ENCODE peak calls at places on chromosomes 1 and 21, in eight cellular contexts. U is CD14-positive monocyte, K is HL-60, D is lower leg skin, C is transverse colon, T is MM.1S, G is dorsolateral prefrontal cortex, P is HepG2. L is an unnamed sample.

GRCh38 chr1:235068155-235069121 is 60.2 kb downstream of the TOMM20 start:
- DNase-seq in P (peak), G (no peak), K (no peak), U (no peak), T (no peak), C (no peak), D (peak), L (no peak)

GRCh38 chr1:245984390-245985155 is 522.5 kb downstream of the SMYD3 start:
- DNase-seq in C (no peak), U (no peak), D (no peak), K (no peak), P (no peak), T (no peak), G (no peak), L (no peak)

GRCh38 chr1:174021611-174022079 is 512 bp downstream of the RC3H1 start:
- DNase-seq in D (no peak), U (peak), G (peak), T (peak), K (no peak), C (peak), P (peak), L (no peak)

GRCh38 chr1:188706742-188707141 is 1770.9 kb downstream of the BRINP3 start:
- DNase-seq in C (no peak), D (no peak), T (no peak), K (no peak), U (no peak), G (no peak), P (peak), L (no peak)

GRCh38 chr21:15309721-15310120 is 244.9 kb upstream of the NRIP1 start:
- DNase-seq in D (peak), P (no peak), G (no peak), K (no peak), C (no peak), U (no peak), T (no peak), L (no peak)

GRCh38 chr1:29679316-29679715 is 443.0 kb downstream of the PTPRU start:
- DNase-seq in D (peak), G (no peak), P (no peak), K (no peak), T (no peak), U (no peak), C (no peak), L (no peak)

GRCh38 chr1:66436378-66437135 is 97.4 kb upstream of the SGIP1 start:
- DNase-seq in G (no peak), D (peak), C (no peak), T (peak), U (no peak), K (no peak), P (no peak), L (no peak)

GRCh38 chr1:168223681-168224515 is 1.9 kb upstream of the SFT2D2 start:
- DNase-seq in P (no peak), T (no peak), D (no peak), C (no peak), U (no peak), G (no peak), K (no peak), L (no peak)

GRCh38 chr1:184792450-184792969 is 37.9 kb upstream of the EDEM3 start:
- DNase-seq in K (peak), T (peak), D (peak), G (peak), P (peak), U (peak), C (peak), L (peak)

GRCh38 chr1:234610061-234610581 is at the start of gene IRF2BP2:
- DNase-seq in U (peak), P (peak), T (peak), K (peak), G (peak), C (peak), D (peak), L (no peak)

DNA sequence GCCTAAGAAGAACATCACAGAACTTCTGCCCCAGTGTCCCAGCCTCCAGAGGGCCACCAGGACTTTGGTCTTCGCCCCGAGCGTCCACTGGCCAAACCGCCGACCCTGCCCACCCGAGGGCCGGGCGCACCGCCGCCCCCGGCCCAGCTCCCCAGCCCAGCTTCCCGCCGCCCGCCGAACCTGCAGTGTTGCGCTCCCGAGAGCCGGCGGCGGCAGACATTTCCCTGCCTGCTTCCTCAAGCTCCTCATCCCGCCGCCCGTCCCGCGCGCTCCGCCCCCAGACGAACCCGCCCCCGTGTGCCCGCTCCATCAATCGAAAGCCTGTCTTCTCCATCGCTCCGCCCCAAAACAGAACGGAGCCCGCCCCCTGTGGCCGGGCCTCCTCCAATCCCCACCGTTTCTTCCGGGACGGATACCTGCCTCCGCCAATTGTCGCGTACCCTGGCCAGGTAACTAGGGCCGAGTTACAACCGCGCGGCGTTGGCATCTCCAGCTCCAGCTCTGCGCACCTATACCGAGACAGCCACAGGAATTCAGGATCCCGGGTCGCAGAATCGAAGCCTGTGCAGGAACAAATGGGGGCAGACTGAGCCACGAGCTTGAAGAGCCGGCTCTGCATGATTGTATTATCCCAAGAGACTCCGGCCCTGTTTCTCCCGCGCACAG is 15.2 kb downstream of the INPP5B start:
- DNase-seq in U (peak), D (peak), C (peak), P (peak), G (peak), T (peak), K (peak), L (peak)
- TF ChIP-seq CTCF in U (no peak), D (no peak), C (no peak), P (no peak), G (peak), T (no peak), K (no peak), L (no peak)

DNA sequence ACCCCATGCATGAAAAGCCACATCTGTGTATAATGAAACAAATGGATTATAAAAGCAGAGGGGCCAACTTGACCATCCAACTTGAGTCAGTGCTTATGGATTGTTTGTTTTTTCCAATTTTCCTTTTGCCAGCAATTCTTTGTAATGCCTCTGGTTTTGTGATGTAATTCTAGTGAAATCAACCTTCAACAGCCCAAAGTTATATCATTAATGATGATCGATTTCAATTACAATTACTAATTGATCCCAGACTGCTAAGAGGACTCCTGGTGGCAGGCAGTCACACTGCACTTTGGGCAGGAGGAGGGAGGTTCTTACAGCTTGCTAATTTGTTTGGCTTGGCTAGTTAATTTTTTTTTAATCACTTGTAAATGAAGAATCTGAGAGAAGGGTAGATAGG is 552.3 kb downstream of the NUF2 start:
- DNase-seq in T (no peak), G (no peak), D (no peak), K (no peak), U (no peak), P (no peak), C (no peak), L (no peak)
- TF ChIP-seq CTCF in T (peak), G (no peak), D (no peak), K (peak), U (no peak), P (no peak), C (no peak), L (no peak)

DNA sequence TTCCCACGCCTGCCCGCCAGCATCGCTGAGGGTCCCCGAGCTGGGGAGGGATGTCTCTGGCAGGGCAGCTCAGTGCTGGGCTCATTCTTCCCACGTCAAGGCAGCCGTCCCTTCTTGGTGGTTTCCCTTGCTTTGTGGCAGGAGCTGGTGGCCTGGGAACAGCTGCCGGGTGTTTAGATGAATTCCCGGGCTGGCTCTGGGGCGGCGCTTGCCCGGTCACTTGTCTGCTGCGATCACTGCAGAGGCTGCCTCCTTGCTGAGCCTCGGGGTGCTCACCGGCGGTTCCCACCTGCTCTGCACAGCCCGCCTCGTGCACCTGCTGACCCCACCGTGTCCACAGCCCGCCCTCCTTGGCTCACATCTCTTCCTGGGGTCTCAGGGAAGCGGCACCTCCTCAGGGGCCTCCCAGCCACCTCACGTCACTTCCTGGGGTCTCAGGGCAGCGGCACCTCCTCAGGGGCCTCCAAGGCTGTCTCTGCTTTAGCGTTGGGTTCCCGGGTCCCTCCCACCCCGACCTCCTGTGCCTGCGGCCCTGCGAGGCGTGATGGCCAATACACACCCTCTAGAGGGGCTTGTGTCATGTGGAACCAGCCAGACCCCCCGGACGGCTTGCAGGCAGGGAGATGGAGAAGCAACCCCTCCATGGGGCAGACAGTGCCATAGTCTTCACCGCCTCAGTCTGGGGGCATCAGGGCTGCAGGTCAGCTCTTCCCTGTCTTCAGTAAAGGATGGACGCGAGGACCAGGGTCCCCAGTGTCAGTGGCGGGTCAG is 13.5 kb downstream of the COL18A1 start:
- DNase-seq in K (no peak), C (no peak), P (no peak), T (no peak), G (no peak), D (no peak), U (no peak), L (no peak)
- TF ChIP-seq CTCF in K (no peak), C (no peak), P (no peak), T (no peak), G (no peak), D (no peak), U (no peak), L (no peak)

DNA sequence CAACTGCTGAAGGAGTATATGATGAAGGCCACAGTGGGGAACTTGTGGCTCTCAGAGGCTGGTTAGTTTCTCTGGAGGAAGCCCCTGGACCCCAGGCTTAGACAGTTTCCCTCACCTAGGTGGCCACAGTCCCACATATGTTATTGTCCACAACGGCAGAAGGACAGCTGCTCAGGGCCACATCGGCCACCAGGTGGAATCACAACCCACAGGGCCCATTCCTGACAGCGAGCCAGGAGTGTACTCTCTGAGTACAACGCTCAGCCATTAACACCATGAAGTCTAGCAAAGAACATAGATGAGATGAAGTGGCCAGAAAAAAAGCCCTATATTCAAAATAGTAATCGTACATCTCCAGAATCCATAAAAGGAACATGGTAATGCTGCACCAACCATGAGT is 383.1 kb downstream of the HHAT start:
- DNase-seq in T (no peak), P (no peak), C (no peak), K (no peak), G (no peak), U (no peak), D (no peak), L (no peak)
- TF ChIP-seq CTCF in T (no peak), P (peak), C (no peak), K (no peak), G (no peak), U (no peak), D (no peak), L (no peak)

DNA sequence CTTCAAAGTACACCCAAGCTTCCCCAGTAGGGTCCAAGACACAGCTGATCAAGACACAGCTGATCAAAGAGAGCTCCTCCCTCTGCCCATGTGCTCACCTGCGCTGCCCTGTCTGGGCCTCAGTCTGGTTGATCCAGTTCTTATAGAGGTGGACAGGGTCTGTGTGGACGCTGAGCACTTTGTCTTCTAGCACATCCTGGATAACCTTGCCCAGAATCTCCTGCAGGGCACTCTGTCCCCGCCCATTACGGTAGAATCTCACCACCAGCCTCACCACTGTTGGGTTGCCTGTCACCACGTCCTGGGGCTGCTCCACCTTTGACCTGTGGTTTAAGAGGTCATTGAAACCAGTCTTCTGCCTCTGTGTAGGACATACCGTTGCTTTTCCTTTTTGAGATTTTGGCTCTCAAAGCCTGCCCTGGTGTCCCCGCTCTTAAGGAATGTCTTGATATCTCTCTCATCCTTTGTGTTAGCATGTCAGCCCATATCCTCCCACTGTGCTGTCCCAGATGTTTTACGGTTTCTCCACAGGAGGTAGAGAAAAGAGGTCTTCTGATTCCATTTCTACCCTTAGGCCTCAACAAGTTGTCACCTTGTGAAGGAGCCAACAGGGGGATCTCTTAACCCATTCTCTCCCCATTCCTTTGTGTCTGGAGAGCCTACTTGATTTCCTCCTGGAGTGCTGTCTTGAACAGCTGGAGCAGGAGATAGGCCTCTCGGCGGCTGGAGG is 33.5 kb downstream of the IQGAP3 start:
- DNase-seq in G (no peak), K (no peak), C (no peak), U (no peak), D (no peak), P (no peak), T (no peak), L (no peak)
- TF ChIP-seq CTCF in G (no peak), K (no peak), C (no peak), U (no peak), D (no peak), P (no peak), T (no peak), L (no peak)

DNA sequence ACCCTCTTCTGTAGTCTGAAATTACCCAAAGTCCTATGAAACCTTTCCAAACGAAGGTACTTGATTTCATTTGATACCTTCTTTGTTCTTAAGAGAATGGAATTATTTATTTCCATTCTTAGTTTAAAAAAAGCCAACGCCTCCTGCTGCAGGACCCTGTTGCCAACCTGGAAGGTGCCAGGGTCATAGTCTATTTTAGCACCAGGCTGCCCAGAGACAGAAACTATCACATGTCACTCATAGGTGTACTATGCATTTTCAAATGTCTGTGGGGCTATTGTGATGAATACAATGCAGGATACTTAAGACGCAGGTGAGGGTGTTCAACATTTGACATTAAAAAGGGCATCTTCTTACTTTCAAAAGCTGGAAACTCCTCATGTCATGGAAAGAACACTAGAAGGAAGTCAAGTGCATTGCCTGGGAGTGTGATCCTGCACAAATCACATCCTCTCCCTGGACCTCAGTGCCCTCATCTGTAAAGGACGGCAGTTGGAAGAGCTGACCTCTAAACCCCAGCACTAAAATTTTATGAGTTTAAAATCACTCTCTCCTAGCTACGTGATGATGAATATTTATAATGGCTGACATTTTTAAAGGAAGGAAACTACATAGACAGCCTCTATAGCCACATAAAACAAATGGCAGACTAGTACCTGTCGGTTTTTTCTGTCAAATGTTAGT is 107.3 kb upstream of the SYT6 start:
- DNase-seq in D (no peak), T (no peak), G (no peak), K (no peak), U (no peak), P (no peak), C (no peak), L (no peak)
- TF ChIP-seq CTCF in D (no peak), T (no peak), G (no peak), K (no peak), U (no peak), P (no peak), C (no peak), L (no peak)

GRCh38 chr1:25550683-25551310 is 7.4 kb downstream of the LDLRAP1 start:
- DNase-seq in U (no peak), G (no peak), K (no peak), D (no peak), P (peak), T (no peak), C (no peak), L (no peak)
- TF ChIP-seq CTCF in U (no peak), G (no peak), K (no peak), D (no peak), P (no peak), T (no peak), C (no peak), L (no peak)

DNA sequence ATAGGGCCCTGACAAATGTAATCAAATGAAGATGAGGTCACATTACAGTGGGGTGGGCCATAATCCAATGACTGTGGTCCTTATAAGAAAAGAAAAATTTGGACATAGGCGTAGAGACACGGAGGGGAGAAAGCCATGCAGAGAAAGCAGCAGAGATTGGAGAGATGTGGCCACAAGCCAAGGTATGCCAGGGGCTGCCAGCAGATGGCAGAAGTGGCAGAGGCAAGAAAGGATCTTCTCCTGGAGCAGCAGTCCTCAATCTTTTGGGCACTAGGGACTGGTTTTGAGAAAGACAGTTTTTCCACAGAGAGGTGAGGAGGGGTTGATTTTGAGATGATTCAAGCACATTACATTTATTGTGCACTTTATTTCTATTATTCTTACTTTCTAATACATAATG is 355.1 kb downstream of the NPHP4 start:
- DNase-seq in G (no peak), K (no peak), U (no peak), C (peak), D (no peak), P (no peak), T (no peak), L (no peak)
- TF ChIP-seq CTCF in G (peak), K (peak), U (peak), C (peak), D (no peak), P (peak), T (peak), L (no peak)

DNA sequence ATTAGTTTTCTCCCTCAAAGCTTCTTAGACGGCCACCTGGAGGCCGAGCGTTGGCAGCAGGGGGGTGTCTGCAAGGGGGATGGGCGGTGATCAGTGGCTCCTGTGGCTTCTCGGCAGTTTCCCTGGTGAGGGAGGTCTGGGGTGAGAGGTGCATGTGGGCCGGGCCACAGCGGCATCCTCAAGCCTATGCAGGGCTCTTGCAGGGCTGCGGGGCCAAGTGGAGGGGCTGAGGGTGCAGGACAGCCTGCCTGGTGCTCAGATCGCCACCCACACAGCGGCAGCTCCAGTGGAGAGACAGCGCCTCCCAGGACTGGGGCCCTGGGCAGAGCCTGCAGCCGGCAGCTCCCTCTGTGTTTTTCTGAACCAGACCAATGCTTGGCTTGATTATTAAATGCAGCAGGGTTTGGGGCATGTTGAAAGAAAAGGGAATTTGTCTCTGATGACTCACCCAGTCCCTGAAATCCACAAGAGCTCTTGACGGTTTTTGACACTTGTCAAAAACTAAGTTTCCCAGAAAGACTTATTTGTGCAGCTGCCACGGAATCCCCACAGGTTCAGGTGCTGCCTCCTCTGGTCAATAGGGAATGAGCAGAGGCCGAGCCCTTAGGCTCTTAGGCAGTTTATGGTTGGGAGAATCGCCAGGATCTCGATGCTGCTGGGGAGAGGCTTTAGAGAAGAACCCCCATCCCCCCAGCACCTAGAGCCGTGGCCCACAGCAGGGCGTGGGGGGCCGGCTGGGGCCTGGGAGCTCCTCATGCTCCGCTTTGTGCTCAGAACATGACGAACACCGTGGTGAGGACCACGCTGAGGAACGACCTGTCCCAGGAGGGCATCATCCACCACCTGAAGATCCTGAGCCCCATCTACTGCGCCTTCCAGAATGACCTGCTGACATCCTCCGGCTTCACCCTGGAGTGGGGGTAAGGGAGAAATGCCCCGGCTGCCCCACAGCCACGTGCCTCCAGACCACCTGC is 54.7 kb downstream of the UMODL1 start:
- DNase-seq in P (peak), U (no peak), G (no peak), D (no peak), C (no peak), K (no peak), T (no peak), L (no peak)
- TF ChIP-seq CTCF in P (no peak), U (no peak), G (no peak), D (no peak), C (no peak), K (no peak), T (peak), L (no peak)

L was measured in omental fat pad.